ENCODE peak calls at places on chromosomes 2 and 18, in four cellular contexts. One of them, this sample, is unnamed.

GRCh38 chr2:222693837-222694236 is 22.4 kb downstream of the MOGAT1 start:
- DNase-seq in HepG2: peak; percentile 63
- DNase-seq in GM12878: no peak
- DNase-seq in GM12891: no peak
- DNase-seq in this sample: no peak

GRCh38 chr2:241728627-241729026 is 5.8 kb upstream of the D2HGDH start:
- DNase-seq in HepG2: no peak
- DNase-seq in GM12878: no peak
- DNase-seq in GM12891: no peak
- DNase-seq in this sample: no peak

GRCh38 chr2:20663196-20664070 is 3.5 kb upstream of the GDF7 start:
- DNase-seq in HepG2: no peak
- DNase-seq in GM12878: no peak
- DNase-seq in GM12891: no peak
- DNase-seq in this sample: no peak

GRCh38 chr2:27442282-27442980 is at the start of gene KRTCAP3:
- DNase-seq in HepG2: no peak
- DNase-seq in GM12878: no peak
- DNase-seq in GM12891: no peak
- DNase-seq in this sample: no peak

GRCh38 chr2:108449410-108450200 is 599 bp downstream of the GCC2 start:
- DNase-seq in HepG2: peak; percentile 44
- DNase-seq in GM12878: no peak
- DNase-seq in GM12891: no peak
- DNase-seq in this sample: peak; percentile 8

GRCh38 chr2:237927135-237927534 is 39.7 kb upstream of the UBE2F start:
- DNase-seq in HepG2: no peak
- DNase-seq in GM12878: no peak
- DNase-seq in GM12891: no peak
- DNase-seq in this sample: no peak

GRCh38 chr2:232293191-232293590 is 85.4 kb upstream of the ALPP start:
- DNase-seq in HepG2: no peak
- DNase-seq in GM12878: no peak
- DNase-seq in GM12891: no peak
- DNase-seq in this sample: no peak

GRCh38 chr2:67841711-67842110 is 221.1 kb downstream of the C1D start:
- DNase-seq in HepG2: no peak
- DNase-seq in GM12878: no peak
- DNase-seq in GM12891: no peak
- DNase-seq in this sample: no peak

GRCh38 chr2:26048791-26049190 is 14.9 kb downstream of the RAB10 start:
- DNase-seq in HepG2: no peak
- DNase-seq in GM12878: no peak
- DNase-seq in GM12891: no peak
- DNase-seq in this sample: no peak

GRCh38 chr18:12421732-12422131 is 14.0 kb downstream of the PRELID3A start:
- DNase-seq in HepG2: no peak
- DNase-seq in GM12878: no peak
- DNase-seq in GM12891: no peak
- DNase-seq in this sample: no peak

GRCh38 chr2:192162392-192163042 is 32.2 kb downstream of the TMEFF2 start:
- DNase-seq in HepG2: peak; percentile 64
- DNase-seq in GM12878: no peak
- DNase-seq in GM12891: no peak
- DNase-seq in this sample: no peak

GRCh38 chr2:119389615-119390306 is 23.0 kb downstream of the DBI start:
- DNase-seq in HepG2: no peak
- DNase-seq in GM12878: no peak
- DNase-seq in GM12891: no peak
- DNase-seq in this sample: no peak

GRCh38 chr18:10041180-10041579 is 127.4 kb downstream of the VAPA start:
- DNase-seq in HepG2: no peak
- DNase-seq in GM12878: no peak
- DNase-seq in GM12891: no peak
- DNase-seq in this sample: no peak

GRCh38 chr2:155223781-155224406 is 525.4 kb downstream of the KCNJ3 start:
- DNase-seq in HepG2: peak; percentile 15
- DNase-seq in GM12878: no peak
- DNase-seq in GM12891: peak; percentile 1
- DNase-seq in this sample: no peak

GRCh38 chr2:236894791-236895190 is 190.9 kb upstream of the COPS8 start:
- DNase-seq in HepG2: peak; percentile 50
- DNase-seq in GM12878: no peak
- DNase-seq in GM12891: no peak
- DNase-seq in this sample: no peak

GRCh38 chr2:147600223-147600622 is 244.6 kb upstream of the ACVR2A start:
- DNase-seq in HepG2: no peak
- DNase-seq in GM12878: no peak
- DNase-seq in GM12891: no peak
- DNase-seq in this sample: no peak

GRCh38 chr2:10385933-10386773 is 62.0 kb downstream of the ODC1 start:
- DNase-seq in HepG2: peak; percentile 34
- DNase-seq in GM12878: no peak
- DNase-seq in GM12891: no peak
- DNase-seq in this sample: no peak

GRCh38 chr2:232420463-232421188 is 14.0 kb downstream of the ALPG start:
- DNase-seq in HepG2: peak; percentile 16
- DNase-seq in GM12878: no peak
- DNase-seq in GM12891: peak; percentile 55
- DNase-seq in this sample: no peak

GRCh38 chr18:21257383-21257782 is 15.4 kb downstream of the GREB1L start:
- DNase-seq in HepG2: peak; percentile 16
- DNase-seq in GM12878: no peak
- DNase-seq in GM12891: no peak
- DNase-seq in this sample: no peak

GRCh38 chr2:201983174-201983573 is 50.5 kb upstream of the FZD7 start:
- DNase-seq in HepG2: no peak
- DNase-seq in GM12878: no peak
- DNase-seq in GM12891: no peak
- DNase-seq in this sample: no peak

GRCh38 chr2:159229476-159230144 is 56.9 kb downstream of the WDSUB1 start:
- DNase-seq in HepG2: no peak
- DNase-seq in GM12878: no peak
- DNase-seq in GM12891: no peak
- DNase-seq in this sample: no peak

GRCh38 chr18:37450434-37451133 is 115.0 kb downstream of the CELF4 start:
- DNase-seq in HepG2: no peak
- DNase-seq in GM12878: no peak
- DNase-seq in GM12891: no peak
- DNase-seq in this sample: no peak

GRCh38 chr2:152466041-152466440 is 131.1 kb downstream of the FMNL2 start:
- DNase-seq in HepG2: no peak
- DNase-seq in GM12878: peak; percentile 30
- DNase-seq in GM12891: no peak
- DNase-seq in this sample: no peak

GRCh38 chr18:57234346-57234745 is 87.5 kb downstream of the BOD1L2 start:
- DNase-seq in HepG2: no peak
- DNase-seq in GM12878: no peak
- DNase-seq in GM12891: no peak
- DNase-seq in this sample: no peak

DNA sequence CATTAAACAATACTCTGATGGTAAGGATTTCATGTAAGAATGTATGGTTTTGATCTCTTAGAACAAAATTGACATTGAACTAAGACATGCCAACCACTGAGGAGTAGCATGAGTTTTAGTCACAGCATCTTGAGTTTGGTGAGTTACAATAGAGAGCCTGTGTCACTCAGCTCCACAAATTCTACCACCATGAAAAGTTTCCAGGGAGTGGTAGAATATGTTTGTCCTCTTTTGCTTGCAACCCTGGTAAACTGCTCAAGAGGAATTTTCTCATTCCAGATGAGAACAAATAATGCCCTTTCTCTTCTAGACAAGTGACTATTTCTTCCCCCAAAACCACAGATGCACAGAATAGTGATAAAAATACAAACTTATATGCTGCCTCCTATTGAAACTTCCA is 502.0 kb upstream of the VRK2 start:
- DNase-seq in HepG2: no peak
- DNase-seq in GM12878: no peak
- DNase-seq in GM12891: no peak
- DNase-seq in this sample: no peak
- TF ChIP-seq POLR2AphosphoS5 in HepG2: no peak
- TF ChIP-seq POLR2AphosphoS5 in GM12878: no peak
- TF ChIP-seq POLR2AphosphoS5 in GM12891: no peak
- TF ChIP-seq POLR2AphosphoS5 in this sample: no peak

GRCh38 chr2:31131871-31132270 is 6.4 kb downstream of the GALNT14 start:
- DNase-seq in HepG2: no peak
- DNase-seq in GM12878: no peak
- DNase-seq in GM12891: no peak
- DNase-seq in this sample: no peak
- TF ChIP-seq TAF1 in HepG2: no peak
- TF ChIP-seq TAF1 in GM12878: no peak
- TF ChIP-seq TAF1 in GM12891: no peak
- TF ChIP-seq TAF1 in this sample: no peak

GRCh38 chr2:11465485-11466306 is at the start of gene E2F6:
- DNase-seq in HepG2: peak; percentile 94
- DNase-seq in GM12878: peak; percentile 24
- DNase-seq in GM12891: peak; percentile 78
- DNase-seq in this sample: peak; percentile 63
- TF ChIP-seq POLR2A in HepG2: peak; percentile 65
- TF ChIP-seq POLR2A in GM12878: peak; percentile 76
- TF ChIP-seq POLR2A in GM12891: no peak
- TF ChIP-seq POLR2A in this sample: peak; percentile 67

DNA sequence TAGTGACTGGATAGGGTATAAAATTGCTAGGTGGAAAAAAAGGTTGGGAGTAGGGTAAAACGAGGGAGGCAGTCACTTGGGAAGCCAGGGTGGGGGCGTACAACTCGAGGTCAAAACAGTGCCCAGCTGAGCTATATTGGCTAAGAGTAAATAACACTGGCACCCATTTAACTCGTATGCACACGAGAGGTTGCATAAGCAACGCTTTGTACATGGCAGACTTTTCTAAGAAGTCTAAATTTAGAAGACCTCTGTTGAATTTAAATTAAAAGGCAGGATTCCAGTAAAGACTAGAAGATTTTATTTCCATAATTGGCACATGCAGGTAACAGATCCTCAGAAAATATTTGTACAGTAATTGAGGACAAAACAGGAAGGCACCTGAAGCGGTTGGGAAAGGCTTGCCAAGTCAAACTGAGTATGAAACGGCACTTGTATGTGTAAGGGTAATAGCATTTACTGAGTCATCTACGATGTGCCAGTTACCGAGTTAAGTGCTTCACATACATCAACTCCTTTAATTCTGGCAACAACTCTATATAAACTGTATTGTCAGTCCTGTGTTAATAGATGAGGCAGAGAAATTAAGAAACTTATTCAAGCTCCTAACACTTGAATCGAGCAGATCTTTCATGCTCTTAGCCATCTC is 1.4 kb upstream of the MALT1 start:
- DNase-seq in HepG2: peak; percentile 75
- DNase-seq in GM12878: peak; percentile 31
- DNase-seq in GM12891: no peak
- DNase-seq in this sample: no peak
- TF ChIP-seq POLR2AphosphoS5 in HepG2: no peak
- TF ChIP-seq POLR2AphosphoS5 in GM12878: no peak
- TF ChIP-seq POLR2AphosphoS5 in GM12891: no peak
- TF ChIP-seq POLR2AphosphoS5 in this sample: no peak